ENCODE peak calls at places on chromosomes 12 and 14, in five cellular contexts. U is lower lobe of right lung, I is ovary, J is upper lobe of right lung, E is endothelial cell of umbilical vein. L is an unnamed sample.

GRCh38 chr12:75848533-75848932 is 183.0 kb downstream of the PHLDA1 start:
- DNase-seq in I (no peak), J (no peak), U (no peak), E (peak), L (no peak)

GRCh38 chr12:13534645-13535398 is 338.3 kb downstream of the EMP1 start:
- DNase-seq in E (peak), U (peak), I (no peak), J (peak), L (peak)

GRCh38 chr12:104064842-104065441 is 611 bp downstream of the HCFC2 start:
- DNase-seq in E (peak), U (peak), I (no peak), J (no peak), L (peak)

GRCh38 chr12:101455685-101456084 is 19.5 kb upstream of the SPIC start:
- DNase-seq in U (no peak), J (no peak), E (no peak), I (no peak), L (no peak)

GRCh38 chr12:418432-418831 is 17.0 kb downstream of the CCDC77 start:
- DNase-seq in I (no peak), J (no peak), E (no peak), U (no peak), L (no peak)

GRCh38 chr14:71923471-71923870 is 8.8 kb upstream of the RGS6 start:
- DNase-seq in U (no peak), I (no peak), J (no peak), E (no peak), L (no peak)

GRCh38 chr12:90069711-90070110 is 361.1 kb upstream of the ATP2B1 start:
- DNase-seq in J (no peak), E (no peak), I (no peak), U (no peak), L (no peak)

GRCh38 chr14:68363841-68364711 is 428.8 kb downstream of the ZFP36L1 start:
- DNase-seq in U (peak), E (peak), J (peak), I (peak), L (no peak)

GRCh38 chr14:32559595-32559994 is 230.5 kb downstream of the AKAP6 start:
- DNase-seq in E (no peak), U (no peak), I (no peak), J (no peak), L (peak)

GRCh38 chr12:130970165-130970907 is 16.6 kb downstream of the ADGRD1 start:
- DNase-seq in I (no peak), J (peak), U (no peak), E (no peak), L (no peak)

GRCh38 chr14:59271734-59272133 is 83.3 kb downstream of the DAAM1 start:
- DNase-seq in J (no peak), U (no peak), E (no peak), I (no peak), L (no peak)

GRCh38 chr12:11823043-11823442 is 173.6 kb downstream of the ETV6 start:
- DNase-seq in J (no peak), E (no peak), I (no peak), U (no peak), L (peak)

GRCh38 chr14:89013098-89013504 is 188.7 kb downstream of the TTC8 start:
- DNase-seq in J (peak), E (peak), I (no peak), U (no peak), L (no peak)

GRCh38 chr14:67436006-67436866 is 24.3 kb upstream of the PLEK2 start:
- DNase-seq in I (no peak), E (no peak), J (no peak), U (no peak), L (no peak)

GRCh38 chr12:92654929-92655328 is 47.9 kb upstream of the PLEKHG7 start:
- DNase-seq in U (no peak), J (no peak), E (no peak), I (no peak), L (peak)

GRCh38 chr12:92648242-92649031 is 54.4 kb upstream of the PLEKHG7 start:
- DNase-seq in E (peak), J (no peak), I (no peak), U (no peak), L (peak)

GRCh38 chr12:92650228-92650822 is 52.5 kb upstream of the PLEKHG7 start:
- DNase-seq in U (no peak), I (no peak), E (no peak), J (no peak), L (no peak)

DNA sequence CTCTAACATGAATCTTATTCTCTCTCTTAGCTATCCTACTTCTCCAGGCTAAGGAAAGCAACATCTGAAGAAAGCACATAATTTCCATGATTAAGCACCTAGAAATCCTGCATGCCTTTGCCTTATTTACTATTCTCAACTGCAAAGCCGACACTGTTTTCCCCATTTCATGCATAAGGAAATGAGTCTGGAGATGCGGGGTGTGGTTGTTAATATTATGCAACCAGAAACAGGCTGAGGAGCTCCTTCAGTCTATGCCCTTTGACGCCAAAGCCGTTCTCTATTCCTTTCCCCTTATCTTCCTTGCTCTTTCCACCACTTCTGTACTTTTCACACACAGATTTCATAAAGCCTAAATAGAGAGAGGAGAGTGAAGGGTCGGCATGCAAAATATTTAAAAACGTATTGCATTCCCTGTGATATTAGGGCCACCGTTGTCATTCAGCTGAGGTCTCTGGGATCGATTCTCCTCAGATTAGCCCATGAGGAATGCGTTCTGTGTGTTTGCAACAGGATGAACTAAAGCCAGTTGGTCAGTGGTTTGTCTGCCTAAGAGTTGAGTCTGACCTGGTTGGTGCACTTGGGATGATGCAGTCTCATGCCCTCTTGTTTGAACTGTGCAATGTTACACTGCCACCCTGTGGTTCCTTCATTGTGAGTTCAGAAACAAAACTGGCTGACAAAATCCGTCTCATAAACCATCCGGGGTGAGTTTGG is 53.1 kb upstream of the PLEKHG7 start:
- DNase-seq in E (peak), U (no peak), J (no peak), I (peak), L (peak)
- TF ChIP-seq CTCF in E (peak), U (peak), J (peak), I (peak), L (peak)

DNA sequence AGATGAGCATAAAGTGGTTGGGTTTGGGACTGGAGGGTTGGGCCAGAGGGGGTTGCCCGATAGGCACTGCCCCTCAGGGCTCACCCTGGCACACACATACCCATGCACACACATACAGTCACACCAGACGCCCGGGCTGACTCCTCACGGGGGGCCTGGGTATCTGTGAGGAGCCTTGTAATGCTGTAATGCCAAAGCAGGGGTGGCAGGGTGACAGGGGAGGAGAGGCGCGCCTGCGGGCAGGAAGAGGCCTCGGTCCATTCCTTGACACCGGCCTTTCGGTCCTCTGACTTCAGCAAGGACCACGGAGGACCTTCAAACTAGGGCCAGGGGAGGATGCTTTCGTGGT is 375 bp downstream of the FAIM2 start:
- DNase-seq in I (peak), U (no peak), E (no peak), J (no peak), L (no peak)
- H3K4me3 ChIP-seq in I (peak), U (peak), E (no peak), J (no peak), L (peak)

DNA sequence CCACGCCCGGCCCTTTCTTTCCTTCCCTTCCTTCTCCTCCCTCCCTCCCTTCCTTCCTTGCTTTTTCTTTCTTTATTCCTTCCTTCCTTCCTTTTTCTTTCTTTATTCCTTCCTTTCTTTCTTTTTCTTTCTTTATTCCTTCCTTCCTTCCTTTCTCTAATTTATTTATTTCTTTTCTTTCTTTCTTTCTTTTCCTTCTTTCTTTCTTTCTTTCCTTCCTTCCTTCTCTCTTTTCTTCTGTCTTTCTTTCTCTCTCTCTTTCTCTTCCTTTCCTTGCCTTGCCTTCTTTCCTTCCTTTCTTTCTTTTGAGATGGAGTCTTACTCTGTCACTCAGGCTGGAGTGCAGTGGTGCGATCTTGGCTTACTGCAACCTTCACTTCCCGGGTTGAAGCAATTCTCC is 15.9 kb downstream of the CCDC177 start:
- DNase-seq in J (no peak), I (no peak), U (no peak), E (no peak), L (no peak)
- TF ChIP-seq CTCF in J (no peak), I (no peak), U (no peak), E (no peak), L (no peak)

GRCh38 chr14:91244501-91244901 is at the start of gene GPR68:
- DNase-seq in U (no peak), J (no peak), E (no peak), I (no peak), L (peak)

GRCh38 chr14:91242635-91243034 is 1.9 kb downstream of the GPR68 start:
- DNase-seq in E (no peak), J (no peak), U (no peak), I (no peak), L (no peak)

GRCh38 chr14:91245029-91245428 is 525 bp upstream of the GPR68 start:
- DNase-seq in I (no peak), U (no peak), J (no peak), E (no peak), L (no peak)

GRCh38 chr14:91243098-91243483 is 1.4 kb downstream of the GPR68 start:
- DNase-seq in U (no peak), J (no peak), E (no peak), I (no peak), L (no peak)

GRCh38 chr14:91241848-91242247 is 2.7 kb downstream of the GPR68 start:
- DNase-seq in U (no peak), E (no peak), I (no peak), J (no peak), L (no peak)
- H3K4me3 ChIP-seq in U (peak), E (no peak), I (no peak), J (peak), L (no peak)

L was measured in AG10803.